ENCODE peak calls at places on chromosome 4, in eight cellular contexts. H is astrocyte of the spinal cord, R is foreskin fibroblast, T is cardiac muscle cell, U is glutamatergic neuron, V is RWPE1, A is Calu3, D is fibroblast of mammary gland. K is an unnamed sample.

GRCh38 chr4:147981305-147981704 is 249.4 kb downstream of the ARHGAP10 start:
- DNase-seq in A (no peak), D (peak; percentile 68), H (peak; percentile 66), T (no peak), V (no peak), U (no peak), R (peak; percentile 71), K (no peak)

GRCh38 chr4:153573881-153574807 is 108.0 kb downstream of the TMEM131L start:
- DNase-seq in A (peak; percentile 42), D (peak; percentile 85), R (peak; percentile 91), H (peak; percentile 87), U (no peak), V (peak; percentile 36), T (peak; percentile 54), K (peak; percentile 14)

GRCh38 chr4:104616401-104616820 is 121.7 kb upstream of the CXXC4 start:
- DNase-seq in A (no peak), H (peak; percentile 5), U (no peak), T (peak; percentile 79), R (no peak), V (no peak), D (no peak), K (no peak)

GRCh38 chr4:117324851-117325491 is 239.6 kb upstream of the TRAM1L1 start:
- DNase-seq in V (no peak), U (no peak), A (peak; percentile 53), R (peak; percentile 71), T (no peak), D (peak; percentile 25), H (peak; percentile 97), K (peak; percentile 90)

GRCh38 chr4:185384877-185385465 is 10.8 kb downstream of the LRP2BP start:
- DNase-seq in V (no peak), U (no peak), D (peak; percentile 14), R (peak; percentile 32), A (no peak), T (no peak), H (no peak), K (no peak)

GRCh38 chr4:145808021-145808650 is 128.2 kb downstream of the C4orf51 start:
- DNase-seq in A (peak; percentile 49), U (no peak), T (no peak), D (peak; percentile 96), H (peak; percentile 96), R (peak; percentile 91), V (peak; percentile 87), K (peak; percentile 97)

GRCh38 chr4:100736651-100737450 is 219.0 kb upstream of the EMCN start:
- DNase-seq in V (peak; percentile 36), H (peak; percentile 92), A (no peak), T (peak; percentile 5), R (peak; percentile 91), U (no peak), D (peak; percentile 96), K (peak; percentile 54)

GRCh38 chr4:1255151-1255550 is 6.2 kb upstream of the CTBP1 start:
- DNase-seq in U (no peak), V (no peak), T (no peak), D (peak; percentile 65), A (no peak), H (no peak), R (peak; percentile 72), K (no peak)

GRCh38 chr4:166501941-166502382 is 628.9 kb downstream of the TLL1 start:
- DNase-seq in U (peak; percentile 65), A (no peak), H (no peak), T (peak; percentile 62), V (peak; percentile 2), R (no peak), D (peak; percentile 15), K (no peak)

GRCh38 chr4:123278755-123279154 is 117.8 kb upstream of the SPRY1 start:
- DNase-seq in T (no peak), U (no peak), D (no peak), V (no peak), H (no peak), A (no peak), R (peak; percentile 21), K (no peak)

GRCh38 chr4:151226004-151226932 is 50.7 kb upstream of the PRSS48 start:
- DNase-seq in V (peak; percentile 79), A (no peak), H (peak; percentile 90), T (no peak), D (peak; percentile 91), U (no peak), R (peak; percentile 89), K (peak; percentile 77)

GRCh38 chr4:176063718-176064117 is 1.9 kb upstream of the WDR17 start:
- DNase-seq in A (no peak), V (no peak), D (no peak), U (no peak), H (no peak), R (no peak), T (no peak), K (no peak)

GRCh38 chr4:124000233-124000632 is 603.6 kb downstream of the SPRY1 start:
- DNase-seq in V (no peak), T (no peak), R (no peak), D (no peak), H (no peak), U (no peak), A (no peak), K (no peak)

GRCh38 chr4:139956436-139957107 is 197.4 kb downstream of the MAML3 start:
- DNase-seq in U (no peak), R (no peak), A (no peak), H (no peak), V (no peak), T (no peak), D (peak; percentile 19), K (no peak)

GRCh38 chr4:99402765-99403164 is 32.4 kb downstream of the ADH7 start:
- DNase-seq in D (no peak), T (no peak), U (no peak), H (no peak), V (no peak), R (no peak), A (no peak), K (no peak)

GRCh38 chr4:107685740-107686139 is 34.3 kb downstream of the PAPSS1 start:
- DNase-seq in V (no peak), D (no peak), T (no peak), H (no peak), U (no peak), A (no peak), R (no peak), K (no peak)

GRCh38 chr4:141028024-141028529 is 105.2 kb downstream of the RNF150 start:
- DNase-seq in V (peak; percentile 36), A (no peak), H (peak; percentile 61), U (no peak), R (peak; percentile 90), T (no peak), D (peak; percentile 95), K (no peak)

GRCh38 chr4:88446124-88446523 is 10.8 kb upstream of the HERC5 start:
- DNase-seq in U (no peak), H (no peak), T (no peak), A (no peak), D (no peak), R (no peak), V (peak; percentile 20), K (no peak)

GRCh38 chr4:145865274-145865941 is 73.2 kb downstream of the ZNF827 start:
- DNase-seq in U (no peak), H (no peak), R (no peak), D (no peak), V (no peak), T (no peak), A (no peak), K (no peak)

GRCh38 chr4:113088050-113088449 is 38.6 kb downstream of the ANK2 start:
- DNase-seq in V (no peak), R (no peak), H (no peak), D (no peak), T (peak; percentile 1), A (no peak), U (no peak), K (no peak)

GRCh38 chr4:24799544-24800272 is 4.3 kb downstream of the SOD3 start:
- DNase-seq in A (no peak), R (no peak), H (no peak), V (no peak), T (no peak), D (no peak), U (peak; percentile 46), K (no peak)

GRCh38 chr4:5785806-5786680 is 75.0 kb downstream of the EVC start:
- DNase-seq in D (peak; percentile 85), A (no peak), T (no peak), H (peak; percentile 65), V (no peak), R (peak; percentile 86), U (no peak), K (peak; percentile 21)

GRCh38 chr4:13797061-13797460 is 169.5 kb upstream of the BOD1L1 start:
- DNase-seq in V (no peak), R (no peak), U (no peak), H (no peak), D (no peak), A (no peak), T (no peak), K (no peak)

GRCh38 chr4:159070742-159071141 is 32.1 kb upstream of the RAPGEF2 start:
- DNase-seq in R (peak; percentile 97), U (no peak), D (peak; percentile 99), A (no peak), V (no peak), H (peak; percentile 88), T (no peak), K (no peak)

GRCh38 chr4:3423406-3423805 is 18.4 kb upstream of the HGFAC start:
- DNase-seq in T (no peak), D (no peak), A (no peak), V (no peak), H (no peak), R (no peak), U (no peak), K (no peak)

GRCh38 chr4:30717208-30718020 is 2.8 kb upstream of the PCDH7 start:
- DNase-seq in D (peak; percentile 66), V (peak; percentile 51), U (peak; percentile 50), R (peak; percentile 78), T (peak; percentile 77), A (peak; percentile 21), H (peak; percentile 69), K (no peak)
- TF ChIP-seq CTCF in D (no peak), V (no peak), U (no peak), R (no peak), T (no peak), A (no peak), H (no peak), K (no peak)

DNA sequence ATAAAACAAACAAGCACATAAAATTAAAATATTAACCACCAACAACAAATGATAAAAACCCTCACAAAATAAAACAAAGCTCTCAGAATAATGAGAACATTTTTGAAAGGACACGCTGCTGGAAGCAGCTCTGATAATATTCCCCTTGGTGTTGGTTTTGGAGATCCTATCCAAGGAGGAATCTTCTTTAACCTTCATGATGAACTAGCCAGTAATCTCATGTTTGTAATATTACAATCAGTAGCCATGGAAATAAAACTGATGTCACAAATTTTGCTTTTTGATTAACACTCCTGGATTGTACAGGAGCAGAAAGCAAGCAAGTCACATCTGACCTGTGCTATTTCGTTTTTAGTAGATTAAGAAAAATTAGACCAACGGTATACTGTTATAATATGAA is 154.0 kb downstream of the RASL11B start:
- DNase-seq in U (no peak), R (no peak), D (no peak), A (no peak), V (no peak), H (no peak), T (no peak), K (no peak)
- TF ChIP-seq CTCF in U (no peak), R (no peak), D (no peak), A (no peak), V (no peak), H (no peak), T (no peak), K (no peak)

GRCh38 chr4:77432702-77433101 is 172.9 kb upstream of the CXCL13 start:
- DNase-seq in D (no peak), R (no peak), V (no peak), A (no peak), U (no peak), H (no peak), T (peak; percentile 45), K (no peak)
- TF ChIP-seq CTCF in D (peak; percentile 26), R (no peak), V (no peak), A (no peak), U (no peak), H (no peak), T (no peak), K (no peak)

GRCh38 chr4:102504941-102505340 is 3.8 kb downstream of the NFKB1 start:
- DNase-seq in D (no peak), H (no peak), T (no peak), U (no peak), V (no peak), A (no peak), R (no peak), K (no peak)
- TF ChIP-seq CTCF in D (no peak), H (no peak), T (no peak), U (no peak), V (no peak), A (no peak), R (no peak), K (no peak)

K was measured in kidney epithelial cell.